ENCODE peak calls at places on chromosomes 13 and 19, in four cellular contexts. C is posterior cingulate gyrus; J is activated naive CD8-positive, alpha-beta T cell treated with anti-CD3 and anti-CD28 coated beads for 36 hours; I is NCI-H1092. E is an unnamed sample.
A peak's percentile ranks its signal among the peaks of the same experiment; 100 is the strongest.

GRCh38 chr13:42696191-42696590 is 85.2 kb upstream of the FAM216B start:
- DNase-seq in C (no peak), J (no peak), I (no peak), E (peak; percentile 83)

GRCh38 chr19:57466489-57466888 is 9.5 kb upstream of the VN1R1 start:
- DNase-seq in C (no peak), J (no peak), I (no peak), E (no peak)

GRCh38 chr19:47111081-47111589 is 2.4 kb downstream of the ZC3H4 start:
- DNase-seq in C (peak; percentile 16), J (peak; percentile 42), I (no peak), E (no peak)

GRCh38 chr19:2577722-2578335 is 101.9 kb downstream of the GADD45B start:
- DNase-seq in C (no peak), J (no peak), I (no peak), E (no peak)

GRCh38 chr19:47848871-47849473 is 10.1 kb upstream of the TPRX2 start:
- DNase-seq in C (no peak), J (peak; percentile 26), I (no peak), E (no peak)

GRCh38 chr13:21998279-21998678 is 327.4 kb downstream of the FGF9 start:
- DNase-seq in C (no peak), J (no peak), I (no peak), E (no peak)

GRCh38 chr19:12260861-12261260 is 33.8 kb downstream of the ZNF44 start:
- DNase-seq in C (no peak), J (no peak), I (no peak), E (no peak)

GRCh38 chr19:31491246-31491645 is 142.0 kb upstream of the TSHZ3 start:
- DNase-seq in C (peak; percentile 17), J (no peak), I (no peak), E (no peak)

E was measured in NCI-H2171 treated with DMSO at 0.1 percent for 48 hours.